ENCODE peak calls at places on chromosomes 12 and 14, in six cellular contexts. A, J, Z, V, U and B are unnamed samples.

GRCh38 chr12:953776-954175 is 4.3 kb upstream of the RAD52 start:
- DNase-seq in A (no peak), J (no peak), Z (no peak), V (no peak), U (no peak), B (no peak)

GRCh38 chr12:82415402-82415801 is 57.1 kb downstream of the METTL25 start:
- DNase-seq in A (no peak), J (no peak), Z (no peak), V (no peak), U (no peak), B (no peak)

GRCh38 chr12:95820096-95820703 is 29.6 kb upstream of the NTN4 start:
- DNase-seq in A (no peak), J (peak; percentile 66), Z (no peak), V (no peak), U (no peak), B (no peak)

GRCh38 chr12:89185889-89186288 is 166.4 kb downstream of the DUSP6 start:
- DNase-seq in A (no peak), J (no peak), Z (no peak), V (no peak), U (no peak), B (no peak)

GRCh38 chr14:96117101-96117897 is 78.1 kb downstream of the C14orf132 start:
- DNase-seq in A (no peak), J (no peak), Z (no peak), V (no peak), U (no peak), B (no peak)

GRCh38 chr14:23631702-23632460 is 4.3 kb upstream of the DHRS2 start:
- DNase-seq in A (no peak), J (peak; percentile 83), Z (peak; percentile 72), V (peak; percentile 89), U (peak; percentile 81), B (peak; percentile 72)

GRCh38 chr12:112858776-112859175 is 48.0 kb upstream of the OAS1 start:
- DNase-seq in A (no peak), J (no peak), Z (no peak), V (no peak), U (no peak), B (no peak)

GRCh38 chr14:34502826-34503225 is 36.7 kb downstream of the EAPP start:
- DNase-seq in A (no peak), J (no peak), Z (no peak), V (no peak), U (no peak), B (no peak)

GRCh38 chr12:76623929-76624328 is 64.4 kb upstream of the OSBPL8 start:
- DNase-seq in A (no peak), J (peak; percentile 34), Z (no peak), V (no peak), U (no peak), B (no peak)

GRCh38 chr14:73725116-73726024 is 11.2 kb upstream of the PNMA1 start:
- DNase-seq in A (no peak), J (no peak), Z (no peak), V (peak; percentile 40), U (peak; percentile 63), B (no peak)

GRCh38 chr12:22018860-22019259 is 27.2 kb upstream of the CMAS start:
- DNase-seq in A (no peak), J (no peak), Z (no peak), V (no peak), U (no peak), B (no peak)

GRCh38 chr14:102591372-102591943 is 991 bp upstream of the RCOR1 start:
- DNase-seq in A (no peak), J (peak; percentile 54), Z (no peak), V (peak; percentile 76), U (peak; percentile 76), B (no peak)

GRCh38 chr14:64549805-64550538 is at the start of gene PPP1R36:
- DNase-seq in A (no peak), J (peak; percentile 77), Z (no peak), V (no peak), U (peak; percentile 74), B (peak; percentile 64)

GRCh38 chr12:50764861-50765324 is 992 bp downstream of the ATF1 start:
- DNase-seq in A (no peak), J (peak; percentile 56), Z (no peak), V (no peak), U (no peak), B (no peak)

GRCh38 chr12:21065845-21066244 is 65.1 kb upstream of the SLCO1B1 start:
- DNase-seq in A (no peak), J (no peak), Z (no peak), V (no peak), U (no peak), B (no peak)

GRCh38 chr14:99351166-99352007 is 79.4 kb upstream of the BCL11B start:
- DNase-seq in A (no peak), J (no peak), Z (no peak), V (no peak), U (peak; percentile 26), B (no peak)

DNA sequence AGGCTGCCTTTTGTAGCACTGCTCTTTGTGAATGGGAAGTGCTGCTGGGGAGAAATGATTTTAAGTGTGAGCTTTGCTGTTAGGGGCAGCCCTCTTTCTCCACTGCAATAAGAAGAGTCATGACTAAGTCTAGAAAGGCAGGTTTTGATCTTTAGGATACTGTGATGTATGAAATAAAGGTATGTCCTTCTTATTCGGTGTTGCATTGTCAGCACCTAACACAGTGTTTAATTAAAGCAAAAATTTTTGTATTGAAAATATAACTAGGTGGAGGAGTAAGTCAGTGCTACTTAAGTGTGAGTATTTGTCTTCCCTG is 81.5 kb downstream of the ETV6 start:
- DNase-seq in A (no peak), J (no peak), Z (no peak), V (no peak), U (no peak), B (no peak)
- H3K4me3 ChIP-seq in A (no peak overlapping the region), J (no peak overlapping the region), Z (no peak overlapping the region), V (no peak overlapping the region), U (no peak overlapping the region), B (no peak overlapping the region)

GRCh38 chr14:103725739-103726395 is 10.3 kb downstream of the ZFYVE21 start:
- DNase-seq in A (no peak), J (no peak), Z (no peak), V (no peak), U (no peak), B (no peak)

GRCh38 chr14:103723176-103724081 is 7.8 kb downstream of the ZFYVE21 start:
- DNase-seq in A (no peak), J (peak; percentile 66), Z (no peak), V (no peak), U (no peak), B (no peak)

GRCh38 chr14:103724116-103724515 is 8.5 kb downstream of the ZFYVE21 start:
- DNase-seq in A (no peak), J (no peak), Z (no peak), V (peak; percentile 84), U (no peak), B (peak; percentile 80)

GRCh38 chr14:103726474-103726873 is 10.9 kb downstream of the ZFYVE21 start:
- DNase-seq in A (no peak), J (no peak), Z (no peak), V (no peak), U (no peak), B (no peak)

DNA sequence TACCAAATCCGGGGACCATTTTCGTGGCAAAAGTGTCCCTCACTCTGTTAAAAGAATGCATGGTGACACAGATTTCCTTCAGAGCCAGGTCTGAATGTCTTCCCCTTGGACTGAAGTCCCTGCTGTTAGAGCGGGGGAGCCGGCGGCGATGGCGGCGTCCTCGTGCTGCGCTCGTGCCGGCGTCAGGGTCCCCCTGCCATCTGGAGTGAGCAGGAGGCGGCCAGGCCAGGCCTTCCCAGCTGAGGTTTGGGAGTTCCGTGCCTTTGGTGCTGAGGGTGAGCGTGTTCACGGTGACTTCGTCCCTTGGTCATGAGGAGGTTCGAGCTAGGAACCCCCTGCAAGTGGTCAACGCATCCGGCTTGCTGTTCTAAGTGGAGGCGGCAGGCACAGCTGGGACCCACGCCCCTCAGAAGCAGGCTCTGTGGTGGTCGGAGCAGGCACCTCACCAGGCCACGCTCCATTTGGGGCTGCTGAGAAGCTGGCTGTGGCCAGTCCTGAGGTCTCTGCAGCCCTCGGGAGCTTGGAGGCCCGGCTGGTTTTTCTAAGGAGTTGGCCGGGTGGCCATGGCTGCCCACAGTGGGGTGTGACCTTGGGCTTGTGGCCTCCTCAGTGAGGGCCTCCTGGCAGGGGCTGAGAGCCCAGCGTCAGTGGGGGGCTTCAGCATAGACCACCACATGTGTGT is 9.5 kb downstream of the ZFYVE21 start:
- DNase-seq in A (no peak), J (no peak), Z (no peak), V (no peak), U (no peak), B (no peak)
- H3K4me1 ChIP-seq in A (peaks cover 22% of the 10 kb centered on the region), J (peaks cover 7% of the 10 kb centered on the region), Z (no peaks in the 10 kb centered on the region), V (peaks cover 23% of the 10 kb centered on the region), U (peaks cover 18% of the 10 kb centered on the region), B (no peaks in the 10 kb centered on the region)

DNA sequence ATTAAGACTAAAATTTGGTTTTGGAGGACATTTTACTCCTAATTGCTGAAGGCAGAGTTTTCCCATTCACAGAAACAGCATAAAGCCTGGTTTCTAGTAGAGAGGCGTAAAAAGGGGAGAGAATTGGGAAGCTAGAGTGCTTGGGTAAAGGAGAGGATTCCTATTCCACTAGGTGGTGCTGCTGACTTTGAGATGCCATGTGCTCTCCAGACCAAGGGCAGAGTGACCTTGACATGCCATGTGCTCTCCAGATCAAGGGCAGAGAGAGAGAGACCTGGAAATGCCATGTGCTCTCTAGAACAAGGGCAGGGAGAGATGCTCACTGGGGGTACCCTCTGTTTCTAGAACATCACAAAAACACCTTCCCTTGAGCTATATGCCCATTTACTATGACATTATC is 176.2 kb upstream of the PDZRN4 start:
- DNase-seq in A (no peak), J (no peak), Z (no peak), V (no peak), U (no peak), B (no peak)
- H3K9me3 ChIP-seq in A (no peaks in the 10 kb centered on the region), J (no peaks in the 10 kb centered on the region), Z (peaks cover 55% of the 10 kb centered on the region), V (no peaks in the 10 kb centered on the region), U (peaks cover 3% of the 10 kb centered on the region), B (peaks cover 12% of the 10 kb centered on the region)

GRCh38 chr12:48002179-48002601 is 2.1 kb downstream of the COL2A1 start:
- DNase-seq in A (no peak), J (no peak), Z (no peak), V (no peak), U (no peak), B (no peak)

GRCh38 chr12:47999816-48000215 is 4.5 kb downstream of the COL2A1 start:
- DNase-seq in A (no peak), J (no peak), Z (no peak), V (no peak), U (no peak), B (no peak)

GRCh38 chr12:48002773-48003218 is 1.5 kb downstream of the COL2A1 start:
- DNase-seq in A (no peak), J (no peak), Z (no peak), V (peak; percentile 59), U (no peak), B (no peak)

GRCh38 chr12:48001426-48002178 is 2.7 kb downstream of the COL2A1 start:
- DNase-seq in A (no peak), J (peak; percentile 69), Z (no peak), V (peak; percentile 56), U (no peak), B (no peak)

GRCh38 chr12:48000878-48001321 is 3.4 kb downstream of the COL2A1 start:
- DNase-seq in A (no peak), J (no peak), Z (no peak), V (no peak), U (no peak), B (no peak)
- H3K4me3 ChIP-seq in A (peak overlapping the region; percentile 79), J (peak overlapping the region; percentile 33), Z (peak overlapping the region; percentile 43), V (peak overlapping the region; percentile 39), U (peak overlapping the region; percentile 44), B (peak overlapping the region; percentile 44)

DNA sequence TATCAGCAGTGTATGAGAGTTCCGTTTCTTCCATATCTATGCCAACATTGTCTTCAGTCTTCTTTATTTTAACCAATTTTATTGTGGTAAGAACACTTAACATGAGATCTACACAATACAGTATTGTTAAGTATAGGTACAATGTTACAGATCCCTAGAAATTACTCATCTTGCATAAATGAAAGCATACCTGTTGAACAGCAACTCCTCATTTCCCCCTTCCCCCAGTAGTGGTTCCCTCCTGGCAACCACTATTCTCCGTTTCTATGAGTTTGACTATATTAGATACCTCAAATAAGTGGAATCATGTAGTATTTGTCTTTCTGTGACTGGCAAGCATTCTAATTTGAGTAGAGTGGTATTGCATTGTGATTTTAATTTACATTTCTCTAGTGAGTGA is 150.5 kb downstream of the CRADD start:
- DNase-seq in A (no peak), J (no peak), Z (no peak), V (no peak), U (no peak), B (no peak)
- H3K4me1 ChIP-seq in A (peaks cover 13% of the 10 kb centered on the region), J (no peaks in the 10 kb centered on the region), Z (peaks cover 10% of the 10 kb centered on the region), V (peaks cover 21% of the 10 kb centered on the region), U (peaks cover 29% of the 10 kb centered on the region), B (no peaks in the 10 kb centered on the region)